ENCODE peak calls at places on chromosomes 3 and 15, in nine cellular contexts. E, S, L, M, C, T, K, P and J are unnamed samples.

GRCh38 chr15:72155021-72155621 is 36.9 kb downstream of the SENP8 start:
- DNase-seq in L (peak; percentile 88), T (no peak), K (no peak), E (no peak), S (no peak), M (peak; percentile 45), P (no peak), C (peak; percentile 21), J (no peak)

GRCh38 chr15:80526556-80527340 is 122.6 kb downstream of the ARNT2 start:
- DNase-seq in L (no peak), P (no peak), C (peak; percentile 93), M (no peak), T (no peak), E (no peak), K (no peak), S (peak; percentile 90), J (no peak)

GRCh38 chr15:66145242-66146182 is 108.0 kb downstream of the MEGF11 start:
- DNase-seq in S (no peak), T (no peak), M (no peak), E (no peak), K (no peak), P (no peak), L (peak; percentile 100), C (no peak), J (no peak)

GRCh38 chr3:53003320-53003719 is 42.6 kb downstream of the SFMBT1 start:
- DNase-seq in M (no peak), L (no peak), E (no peak), P (no peak), S (no peak), K (no peak), C (no peak), T (no peak), J (no peak)

GRCh38 chr15:90871716-90872480 is 3.5 kb downstream of the FURIN start:
- DNase-seq in T (peak; percentile 65), L (peak; percentile 41), P (no peak), S (no peak), K (no peak), C (peak; percentile 27), E (no peak), M (no peak), J (no peak)

GRCh38 chr3:9754678-9755077 is 4.9 kb downstream of the OGG1 start:
- DNase-seq in L (no peak), T (no peak), C (no peak), P (no peak), S (no peak), K (no peak), M (no peak), E (no peak), J (no peak)

GRCh38 chr3:48899298-48899697 is 616 bp upstream of the SLC25A20 start:
- DNase-seq in L (no peak), M (peak; percentile 4), E (no peak), C (no peak), P (no peak), T (no peak), S (no peak), K (peak; percentile 19), J (no peak)

GRCh38 chr3:46406440-46406785 is 453 bp downstream of the CCR5AS start:
- DNase-seq in L (no peak), K (no peak), M (peak; percentile 26), C (no peak), S (no peak), T (no peak), P (no peak), E (no peak), J (no peak)

GRCh38 chr15:66269326-66270090 is 16.0 kb upstream of the MEGF11 start:
- DNase-seq in C (peak; percentile 72), S (no peak), T (no peak), M (no peak), P (no peak), K (no peak), E (no peak), L (peak; percentile 68), J (no peak)

GRCh38 chr3:135690664-135691063 is 274.9 kb upstream of the PPP2R3A start:
- DNase-seq in S (no peak), C (no peak), T (no peak), K (no peak), E (no peak), M (no peak), P (no peak), L (no peak), J (no peak)